ENCODE peak calls at places on chromosomes 13 and 19, in four cellular contexts. One of them, this sample, is unnamed.

GRCh38 chr13:73738626-73739025 is 395.6 kb downstream of the KLF12 start:
- DNase-seq in fibroblast of the aortic adventitia: no peak
- DNase-seq in immature natural killer cell: no peak
- DNase-seq in tibial artery: no peak
- DNase-seq in this sample: no peak

GRCh38 chr19:2142173-2142829 is 9.1 kb downstream of the AP3D1 start:
- DNase-seq in fibroblast of the aortic adventitia: no peak
- DNase-seq in immature natural killer cell: no peak
- DNase-seq in tibial artery: no peak
- DNase-seq in this sample: no peak

GRCh38 chr13:110275931-110276552 is 30.9 kb downstream of the COL4A1 start:
- DNase-seq in fibroblast of the aortic adventitia: no peak
- DNase-seq in immature natural killer cell: no peak
- DNase-seq in tibial artery: no peak
- DNase-seq in this sample: no peak

GRCh38 chr13:39773833-39774232 is 118.4 kb downstream of the COG6 start:
- DNase-seq in fibroblast of the aortic adventitia: peak; percentile 53
- DNase-seq in immature natural killer cell: no peak
- DNase-seq in tibial artery: no peak
- DNase-seq in this sample: peak; percentile 74

GRCh38 chr19:2962018-2962670 is 15.2 kb upstream of the TLE6 start:
- DNase-seq in fibroblast of the aortic adventitia: peak; percentile 92
- DNase-seq in immature natural killer cell: peak; percentile 81
- DNase-seq in tibial artery: no peak
- DNase-seq in this sample: peak; percentile 92

GRCh38 chr13:70568571-70568970 is 460.3 kb upstream of the KLHL1 start:
- DNase-seq in fibroblast of the aortic adventitia: peak; percentile 25
- DNase-seq in immature natural killer cell: no peak
- DNase-seq in tibial artery: no peak
- DNase-seq in this sample: peak; percentile 76

GRCh38 chr13:104105418-104106355 is 1039.5 kb upstream of the SLC10A2 start:
- DNase-seq in fibroblast of the aortic adventitia: no peak
- DNase-seq in immature natural killer cell: no peak
- DNase-seq in tibial artery: no peak
- DNase-seq in this sample: no peak

GRCh38 chr13:101869553-101869952 is 417.1 kb downstream of the ITGBL1 start:
- DNase-seq in fibroblast of the aortic adventitia: no peak
- DNase-seq in immature natural killer cell: no peak
- DNase-seq in tibial artery: no peak
- DNase-seq in this sample: peak; percentile 51

GRCh38 chr19:3506384-3507340 is 551 bp downstream of the FZR1 start:
- DNase-seq in fibroblast of the aortic adventitia: no peak
- DNase-seq in immature natural killer cell: peak; percentile 47
- DNase-seq in tibial artery: peak; percentile 77
- DNase-seq in this sample: peak; percentile 32

GRCh38 chr19:12666305-12667048 is at the start of the genes MAN2B1 and WDR83:
- DNase-seq in fibroblast of the aortic adventitia: peak; percentile 34
- DNase-seq in immature natural killer cell: peak; percentile 78
- DNase-seq in tibial artery: peak; percentile 88
- DNase-seq in this sample: peak; percentile 70

GRCh38 chr13:35210234-35210633 is 266.3 kb downstream of the MAB21L1 start:
- DNase-seq in fibroblast of the aortic adventitia: peak; percentile 45
- DNase-seq in immature natural killer cell: no peak
- DNase-seq in tibial artery: no peak
- DNase-seq in this sample: peak; percentile 33

This sample was measured in choroid plexus epithelial cell.